ENCODE peak calls at places on chromosomes 3 and 15, in five cellular contexts. R is OCI-LY7, D is GM12864, I is left lung, V is PC-3. P is an unnamed sample.

GRCh38 chr3:15495461-15496340 is 25.8 kb downstream of the COLQ start:
- DNase-seq in R (no peak), D (no peak), I (no peak), V (no peak), P (peak)

GRCh38 chr3:47482411-47482810 is 6.7 kb upstream of the SCAP start:
- DNase-seq in R (no peak), V (no peak), D (no peak), I (no peak), P (no peak)

GRCh38 chr3:183210862-183211341 is 42.2 kb upstream of the B3GNT5 start:
- DNase-seq in R (no peak), V (peak), D (no peak), I (peak), P (peak)

GRCh38 chr3:47577583-47578118 is 1.0 kb downstream of the CSPG5 start:
- DNase-seq in I (no peak), R (no peak), D (no peak), V (no peak), P (no peak)

GRCh38 chr3:14920536-14920935 is 26.8 kb upstream of the NR2C2 start:
- DNase-seq in D (no peak), I (no peak), V (no peak), R (no peak), P (no peak)

GRCh38 chr15:76340198-76340801 is 3.7 kb downstream of the ISL2 start:
- DNase-seq in R (no peak), I (no peak), D (no peak), V (no peak), P (no peak)

GRCh38 chr3:187629711-187630110 is 40.5 kb downstream of the SST start:
- DNase-seq in V (no peak), D (no peak), I (no peak), R (no peak), P (no peak)

GRCh38 chr15:54640874-54641273 is 555.9 kb downstream of the RSL24D1 start:
- DNase-seq in V (no peak), R (no peak), D (no peak), I (no peak), P (no peak)

GRCh38 chr3:134267996-134268395 is 17.3 kb upstream of the RYK start:
- DNase-seq in D (no peak), I (no peak), V (no peak), R (no peak), P (no peak)

GRCh38 chr15:92864127-92864814 is 35.9 kb upstream of the CHD2 start:
- DNase-seq in R (peak), I (no peak), V (no peak), D (no peak), P (no peak)

DNA sequence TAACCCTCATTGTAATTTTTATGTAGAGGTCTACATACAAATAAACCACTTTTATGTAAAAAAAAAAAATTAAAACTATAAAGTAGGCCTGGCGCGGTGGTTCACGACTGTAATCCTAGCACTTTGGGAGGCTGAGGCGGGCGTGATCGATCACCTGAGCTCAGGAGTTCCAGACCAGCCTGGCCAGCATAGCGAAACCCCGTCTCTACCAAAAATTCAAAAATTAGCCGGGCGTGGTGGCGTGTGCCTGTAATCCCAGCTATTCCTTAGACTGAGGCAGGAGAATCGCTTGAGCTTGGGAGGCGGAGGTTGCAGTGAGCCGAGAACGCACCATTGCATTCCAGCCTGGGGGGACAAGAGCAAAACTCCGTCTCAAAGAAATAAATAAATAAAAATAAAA is 766 bp upstream of the SLC12A6 start:
- DNase-seq in R (no peak), V (no peak), D (no peak), I (no peak), P (no peak)
- H3K4me3 ChIP-seq in R (peak), V (peak), D (peak), I (peak), P (peak)

GRCh38 chr15:48963524-48964113 is at the start of gene SHC4:
- DNase-seq in V (peak), I (peak), R (no peak), D (no peak), P (peak)
- H3K4me3 ChIP-seq in V (peak), I (peak), R (no peak), D (peak), P (peak)

GRCh38 chr3:13282986-13283876 is 136.9 kb downstream of the NUP210 start:
- DNase-seq in V (peak), R (no peak), I (peak), D (no peak), P (no peak)

GRCh38 chr3:13280122-13280790 is 139.9 kb downstream of the NUP210 start:
- DNase-seq in R (no peak), I (no peak), D (no peak), V (no peak), P (no peak)

GRCh38 chr3:13282528-13282985 is 137.6 kb downstream of the NUP210 start:
- DNase-seq in R (no peak), I (no peak), V (peak), D (no peak), P (no peak)

GRCh38 chr3:13280856-13281656 is 139.1 kb downstream of the NUP210 start:
- DNase-seq in V (no peak), D (no peak), I (no peak), R (no peak), P (no peak)

DNA sequence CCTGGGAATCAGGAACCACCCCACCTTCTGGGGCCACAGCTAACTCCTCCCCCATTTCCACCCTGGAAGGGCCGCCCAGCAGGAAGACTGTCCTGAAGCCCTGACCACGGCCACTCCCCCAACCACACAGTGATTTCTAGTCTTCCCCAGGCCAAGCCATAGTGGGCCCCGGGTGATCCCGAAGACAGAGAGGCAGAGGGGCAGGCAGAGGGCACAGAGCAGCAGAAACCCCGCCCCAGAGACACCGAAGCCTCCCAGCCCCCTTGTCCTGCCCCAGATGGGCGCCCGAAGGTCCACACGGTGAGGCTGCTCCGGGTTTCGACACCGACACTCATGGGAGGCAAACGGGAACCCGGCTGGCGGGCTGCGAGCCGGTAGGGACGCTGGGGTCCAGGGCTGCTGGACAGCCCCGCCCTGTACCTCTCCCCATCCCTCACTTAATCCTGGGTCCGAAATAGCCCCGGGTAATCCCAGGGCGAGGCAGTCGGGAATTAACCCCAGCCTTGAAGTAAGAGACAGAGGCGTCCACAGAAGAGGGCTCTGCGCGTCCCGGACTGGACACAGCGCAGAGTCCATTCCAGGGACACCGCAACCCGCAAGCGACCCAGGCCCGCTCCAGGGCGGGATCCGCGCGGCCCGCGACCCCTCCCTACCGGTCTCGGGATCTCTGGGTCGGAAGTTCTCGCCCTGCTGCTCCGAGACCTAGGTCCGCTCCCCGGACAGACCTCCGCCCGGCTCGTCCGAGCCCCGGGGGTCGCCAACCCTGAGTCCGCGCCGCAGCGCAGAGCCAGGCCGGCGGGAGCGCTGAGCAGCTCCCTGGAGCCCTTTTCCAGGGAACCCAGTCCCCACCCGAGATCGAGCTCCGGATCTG is 138.2 kb downstream of the NUP210 start:
- DNase-seq in D (no peak), R (no peak), I (peak), V (peak), P (no peak)
- H3K4me3 ChIP-seq in D (no peak), R (no peak), I (peak), V (peak), P (peak)

GRCh38 chr3:102510663-102511062 is 75.8 kb downstream of the ZPLD1 start:
- DNase-seq in I (no peak), R (no peak), V (peak), D (no peak), P (no peak)
- H3K4me3 ChIP-seq in I (no peak), R (no peak), V (peak), D (no peak), P (no peak)

P was measured in gastrocnemius medialis.